ENCODE peak calls at places on chromosomes 16 and 17, in five cellular contexts. C, F, L, E and X are unnamed samples.

GRCh38 chr17:34011599-34011998 is 243.5 kb upstream of the CCL2 start:
- DNase-seq in C (no peak), F (no peak), L (no peak), E (no peak), X (no peak)

GRCh38 chr17:34241062-34241461 is 14.0 kb upstream of the CCL2 start:
- DNase-seq in C (no peak), F (no peak), L (no peak), E (no peak), X (no peak)

GRCh38 chr17:5042152-5043022 is 7.2 kb upstream of the SLC52A1 start:
- DNase-seq in C (no peak), F (no peak), L (no peak), E (no peak), X (peak)

GRCh38 chr16:88669986-88670385 is 7.1 kb upstream of the MVD start:
- DNase-seq in C (no peak), F (no peak), L (no peak), E (no peak), X (no peak)

GRCh38 chr16:19882641-19883040 is 2.0 kb downstream of the GPRC5B start:
- DNase-seq in C (no peak), F (no peak), L (peak), E (no peak), X (no peak)

GRCh38 chr17:18146259-18146658 is 37.4 kb upstream of the ALKBH5 start:
- DNase-seq in C (no peak), F (no peak), L (no peak), E (no peak), X (no peak)

GRCh38 chr17:79527286-79527685 is 83.6 kb downstream of the RBFOX3 start:
- DNase-seq in C (no peak), F (no peak), L (no peak), E (no peak), X (no peak)

GRCh38 chr16:77457046-77457445 is 22.2 kb upstream of the ADAMTS18 start:
- DNase-seq in C (no peak), F (no peak), L (no peak), E (no peak), X (no peak)

GRCh38 chr16:57544129-57544653 is 1.7 kb downstream of the ADGRG5 start:
- DNase-seq in C (no peak), F (peak), L (peak), E (no peak), X (no peak)

GRCh38 chr17:20202141-20202574 is 193.0 kb downstream of the SPECC1 start:
- DNase-seq in C (peak), F (no peak), L (no peak), E (no peak), X (no peak)

GRCh38 chr16:83958137-83958810 is 5.2 kb downstream of the OSGIN1 start:
- DNase-seq in C (no peak), F (no peak), L (no peak), E (no peak), X (no peak)

GRCh38 chr16:66565051-66565450 is 1.2 kb upstream of the CMTM1 start:
- DNase-seq in C (no peak), F (no peak), L (no peak), E (no peak), X (no peak)

GRCh38 chr17:9226794-9227135 is 205.5 kb downstream of the NTN1 start:
- DNase-seq in C (no peak), F (no peak), L (peak), E (no peak), X (no peak)

GRCh38 chr17:69287168-69287567 is 39.8 kb downstream of the ABCA5 start:
- DNase-seq in C (peak), F (no peak), L (no peak), E (no peak), X (no peak)

GRCh38 chr16:85037050-85037410 is 9.4 kb downstream of the KIAA0513 start:
- DNase-seq in C (peak), F (no peak), L (no peak), E (no peak), X (peak)

GRCh38 chr17:3667366-3668278 is 756 bp downstream of the TAX1BP3 start:
- DNase-seq in C (peak), F (no peak), L (peak), E (peak), X (peak)

GRCh38 chr17:76869209-76869877 is 1.1 kb downstream of the MGAT5B start:
- DNase-seq in C (no peak), F (no peak), L (peak), E (no peak), X (no peak)

GRCh38 chr17:2235792-2236365 is 67.7 kb downstream of the SMG6 start:
- DNase-seq in C (no peak), F (no peak), L (no peak), E (no peak), X (no peak)

GRCh38 chr17:37388266-37388665 is 12.5 kb downstream of the C17orf78 start:
- DNase-seq in C (no peak), F (no peak), L (no peak), E (no peak), X (no peak)

GRCh38 chr17:55284001-55284884 is 19.5 kb downstream of the HLF start:
- DNase-seq in C (no peak), F (no peak), L (no peak), E (peak), X (no peak)

GRCh38 chr16:74724820-74725549 is 24.3 kb upstream of the MLKL start:
- DNase-seq in C (no peak), F (no peak), L (no peak), E (no peak), X (no peak)

GRCh38 chr17:16938496-16939270 is 33.2 kb downstream of the TNFRSF13B start:
- DNase-seq in C (no peak), F (no peak), L (no peak), E (no peak), X (no peak)

GRCh38 chr17:41968676-41969075 is 2.1 kb downstream of the CNP start:
- DNase-seq in C (no peak), F (no peak), L (no peak), E (no peak), X (no peak)

GRCh38 chr17:29574732-29575510 is 6.4 kb downstream of the TP53I13 start:
- DNase-seq in C (no peak), F (no peak), L (no peak), E (peak), X (no peak)

GRCh38 chr17:42852351-42852750 is 1.4 kb downstream of the AOC3 start:
- DNase-seq in C (no peak), F (no peak), L (no peak), E (no peak), X (no peak)

GRCh38 chr17:27351741-27352140 is 57.8 kb downstream of the WSB1 start:
- DNase-seq in C (no peak), F (no peak), L (no peak), E (no peak), X (no peak)

GRCh38 chr17:29412780-29413565 is 22.8 kb downstream of the TAOK1 start:
- DNase-seq in C (no peak), F (no peak), L (peak), E (no peak), X (no peak)

GRCh38 chr17:6591599-6592158 is 35.3 kb upstream of the PITPNM3 start:
- DNase-seq in C (peak), F (no peak), L (no peak), E (peak), X (no peak)
- TF ChIP-seq KDM1A in C (no peak), F (no peak), L (no peak), E (no peak), X (no peak)

DNA sequence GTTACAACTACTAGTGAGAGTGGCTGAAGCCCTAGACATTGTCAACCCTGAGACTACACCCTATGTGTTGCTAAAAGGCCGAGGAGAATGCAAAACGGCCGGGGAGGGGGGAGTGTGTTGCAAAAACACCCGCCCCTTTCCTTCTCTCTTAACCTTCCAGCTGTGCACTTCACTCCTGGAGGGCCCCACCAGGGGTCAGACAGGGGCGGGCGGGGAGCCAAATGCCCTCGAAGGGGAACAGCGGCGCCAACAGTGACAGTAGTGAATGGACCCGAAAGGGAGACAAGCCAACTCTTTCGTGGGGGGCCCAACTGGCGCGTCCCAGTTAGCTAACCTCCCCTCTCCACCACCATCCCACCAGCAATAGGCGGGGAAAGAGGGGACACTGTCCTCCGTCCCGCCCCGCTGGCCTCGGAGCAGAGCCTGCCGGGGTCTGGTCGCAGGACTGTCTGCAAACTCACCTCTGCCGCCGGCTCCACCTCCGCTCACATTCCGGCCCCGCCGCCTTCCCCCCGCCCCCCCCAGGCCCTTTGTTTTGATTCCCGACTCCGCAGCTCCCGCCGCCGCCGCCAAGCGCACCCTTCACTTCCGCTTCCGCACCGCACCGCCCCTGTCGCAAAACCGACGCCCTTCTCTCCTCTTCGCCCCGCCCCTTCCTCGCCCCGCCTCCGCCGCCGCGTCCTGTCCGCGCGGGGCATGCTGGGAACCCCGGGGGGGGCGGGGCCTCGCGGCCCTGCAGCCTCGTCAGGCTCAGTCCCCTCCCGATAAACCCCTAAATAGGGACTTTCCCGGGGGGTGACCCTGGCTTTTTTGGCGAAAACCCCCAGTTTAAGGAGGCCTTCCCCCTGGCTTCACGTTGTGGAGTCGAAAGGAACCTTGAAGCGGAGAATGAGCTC is at the start of gene MARF1:
- DNase-seq in C (peak), F (peak), L (peak), E (peak), X (peak)
- TF ChIP-seq KDM1A in C (no peak), F (no peak), L (no peak), E (no peak), X (no peak)

DNA sequence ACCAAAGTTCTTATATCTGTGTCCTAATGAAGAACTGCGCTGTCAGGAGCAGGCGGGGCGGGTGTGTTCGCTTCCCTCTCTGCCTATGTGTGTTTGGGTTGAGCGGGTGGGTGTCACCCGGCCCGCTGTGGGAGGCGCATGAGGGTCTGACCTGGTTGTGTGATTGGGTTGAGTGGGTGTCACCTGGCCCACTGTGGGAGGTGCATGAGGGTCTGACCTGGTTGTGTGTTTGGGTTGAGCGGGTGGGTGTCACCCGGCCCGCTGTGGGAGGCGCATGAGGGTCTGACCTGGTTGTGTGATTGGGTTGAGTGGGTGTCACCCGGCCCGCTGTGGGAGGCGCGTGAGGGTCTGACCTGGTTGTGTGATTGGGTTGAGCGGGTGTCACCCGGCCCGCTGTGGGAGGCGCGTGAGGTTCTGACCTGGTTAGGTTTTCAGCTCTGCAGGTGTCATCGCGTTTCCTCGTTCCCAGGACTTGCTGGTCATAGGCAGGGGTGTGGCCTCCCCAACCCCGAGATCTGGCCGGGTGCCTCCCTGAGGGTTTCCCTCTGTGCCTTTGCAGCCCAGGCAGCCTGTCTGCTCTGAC is 69.6 kb upstream of the ZNF750 start:
- DNase-seq in C (no peak), F (no peak), L (no peak), E (no peak), X (peak)
- TF ChIP-seq KDM1A in C (no peak), F (no peak), L (no peak), E (no peak), X (no peak)

DNA sequence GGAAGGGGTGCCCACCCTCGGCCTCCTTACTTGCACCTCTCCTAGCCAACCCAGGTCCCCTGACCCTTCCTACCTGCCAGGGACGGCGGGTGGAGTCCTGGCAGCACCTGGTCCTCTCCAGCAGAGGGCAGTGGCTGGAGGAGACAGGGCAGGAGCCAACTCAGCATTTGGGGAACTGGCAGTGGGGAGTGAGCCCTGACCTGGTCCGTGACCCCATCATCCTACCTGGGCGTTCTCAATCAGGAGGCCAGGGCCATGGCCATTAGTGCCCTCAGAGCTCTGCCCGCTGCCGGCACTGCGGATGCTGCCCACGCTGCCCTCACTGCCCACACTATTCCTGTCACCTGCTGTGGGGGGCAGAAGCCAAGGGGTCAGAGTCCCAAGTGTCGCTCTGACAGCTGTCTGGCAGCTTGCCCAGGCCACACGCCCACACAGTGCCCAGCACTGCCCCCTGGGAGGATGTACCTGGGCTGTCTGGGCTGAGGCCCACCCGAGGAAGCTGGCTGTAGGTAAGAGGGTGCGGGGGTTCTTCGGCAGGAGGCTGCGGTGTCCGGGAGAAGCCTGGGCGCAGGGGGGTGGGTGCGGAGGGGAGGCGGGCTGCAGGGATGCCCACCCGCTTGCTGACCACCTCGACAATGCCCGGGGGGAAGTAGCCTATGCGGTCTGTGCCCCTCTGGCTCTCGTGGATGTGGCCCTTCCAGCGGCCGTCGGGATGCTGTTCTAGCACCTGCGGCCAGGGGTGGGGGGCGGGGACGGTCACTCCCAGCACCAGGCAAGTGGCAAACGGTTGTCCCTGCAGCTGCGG is 10.8 kb downstream of the CASKIN2 start:
- DNase-seq in C (peak), F (no peak), L (peak), E (peak), X (peak)
- TF ChIP-seq KDM1A in C (no peak), F (no peak), L (no peak), E (no peak), X (no peak)